ENCODE peak calls at places on chromosomes 7 and 10, in five cellular contexts. P, I, M, Z and F are unnamed samples.

GRCh38 chr7:33845991-33846509 is 59.3 kb upstream of the BMPER start:
- DNase-seq in M (no peak), I (no peak), Z (peak; percentile 31), P (no peak), F (no peak)

GRCh38 chr7:28481131-28481926 is 69.0 kb downstream of the CREB5 start:
- DNase-seq in P (no peak), Z (no peak), M (peak; percentile 8), I (no peak), F (no peak)

GRCh38 chr7:46932656-46933424 is 649.1 kb downstream of the TNS3 start:
- DNase-seq in Z (no peak), P (no peak), I (no peak), M (no peak), F (no peak)

GRCh38 chr10:132192076-132192975 is 5.6 kb downstream of the DPYSL4 start:
- DNase-seq in M (no peak), Z (no peak), I (no peak), P (no peak), F (no peak)

GRCh38 chr10:114375082-114375481 is 29.2 kb downstream of the AFAP1L2 start:
- DNase-seq in I (no peak), Z (no peak), P (no peak), M (no peak), F (no peak)

GRCh38 chr10:112832361-112832878 is 117.6 kb upstream of the TCF7L2 start:
- DNase-seq in P (no peak), I (no peak), M (peak; percentile 77), Z (no peak), F (no peak)

GRCh38 chr7:19094971-19095370 is 22.5 kb downstream of the TWIST1 start:
- DNase-seq in Z (no peak), I (no peak), M (no peak), P (no peak), F (no peak)

GRCh38 chr7:103063895-103064294 is 10.7 kb downstream of the FBXL13 start:
- DNase-seq in Z (no peak), I (no peak), M (no peak), P (no peak), F (no peak)

GRCh38 chr10:511101-511848 is 178.2 kb downstream of the DIP2C start:
- DNase-seq in M (peak; percentile 83), I (peak; percentile 65), Z (peak; percentile 91), P (peak; percentile 96), F (peak; percentile 94)

GRCh38 chr7:129210256-129210988 is 14.4 kb upstream of the AHCYL2 start:
- DNase-seq in M (no peak), P (peak; percentile 88), Z (peak; percentile 71), I (peak; percentile 38), F (peak; percentile 55)

GRCh38 chr7:25636871-25637283 is 408.6 kb upstream of the NPVF start:
- DNase-seq in Z (no peak), I (no peak), P (no peak), M (no peak), F (no peak)

GRCh38 chr10:43105119-43105792 is 28.4 kb downstream of the RET start:
- DNase-seq in M (peak; percentile 39), P (peak; percentile 89), Z (peak; percentile 67), I (peak; percentile 73), F (peak; percentile 52)

GRCh38 chr7:104926189-104926904 is 87.7 kb upstream of the KMT2E start:
- DNase-seq in M (no peak), Z (no peak), I (no peak), P (no peak), F (peak; percentile 55)

GRCh38 chr10:21519981-21520436 is 5.5 kb downstream of the SKIDA1 start:
- DNase-seq in M (no peak), P (no peak), Z (no peak), I (peak; percentile 33), F (peak; percentile 20)

GRCh38 chr7:142196066-142196840 is 61.6 kb downstream of the PRSS58 start:
- DNase-seq in P (no peak), Z (no peak), M (no peak), I (no peak), F (no peak)

GRCh38 chr7:150586778-150587152 is 19.6 kb downstream of the GIMAP4 start:
- DNase-seq in P (no peak), I (no peak), M (no peak), Z (no peak), F (peak; percentile 12)

DNA sequence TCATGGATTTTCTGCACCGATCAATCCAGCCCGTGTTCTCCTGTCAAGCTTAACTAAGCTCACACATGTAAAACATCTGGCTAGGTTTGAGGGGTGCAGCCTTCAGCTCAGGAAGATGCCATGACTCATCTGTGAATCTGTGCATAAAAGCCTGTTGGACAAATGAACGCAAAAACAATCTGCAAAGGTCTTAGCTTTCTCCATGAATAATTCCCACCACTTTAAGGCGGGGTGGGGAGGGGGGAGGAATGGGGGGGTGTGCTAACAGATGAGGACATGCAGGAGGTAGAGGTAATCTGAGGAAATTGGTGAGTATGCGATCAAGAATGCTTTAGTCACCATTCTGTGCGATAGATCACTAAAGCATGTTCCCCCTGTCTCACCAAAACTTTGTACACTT is 4.8 kb downstream of the DOCK4 start:
- DNase-seq in M (no peak), I (no peak), Z (no peak), P (no peak), F (no peak)
- H3K4me1 ChIP-seq in M (no peaks in the 10 kb centered on the region), I (peaks cover 20% of the 10 kb centered on the region), Z (peaks cover 3% of the 10 kb centered on the region), P (peaks cover 17% of the 10 kb centered on the region), F (no peaks in the 10 kb centered on the region)

DNA sequence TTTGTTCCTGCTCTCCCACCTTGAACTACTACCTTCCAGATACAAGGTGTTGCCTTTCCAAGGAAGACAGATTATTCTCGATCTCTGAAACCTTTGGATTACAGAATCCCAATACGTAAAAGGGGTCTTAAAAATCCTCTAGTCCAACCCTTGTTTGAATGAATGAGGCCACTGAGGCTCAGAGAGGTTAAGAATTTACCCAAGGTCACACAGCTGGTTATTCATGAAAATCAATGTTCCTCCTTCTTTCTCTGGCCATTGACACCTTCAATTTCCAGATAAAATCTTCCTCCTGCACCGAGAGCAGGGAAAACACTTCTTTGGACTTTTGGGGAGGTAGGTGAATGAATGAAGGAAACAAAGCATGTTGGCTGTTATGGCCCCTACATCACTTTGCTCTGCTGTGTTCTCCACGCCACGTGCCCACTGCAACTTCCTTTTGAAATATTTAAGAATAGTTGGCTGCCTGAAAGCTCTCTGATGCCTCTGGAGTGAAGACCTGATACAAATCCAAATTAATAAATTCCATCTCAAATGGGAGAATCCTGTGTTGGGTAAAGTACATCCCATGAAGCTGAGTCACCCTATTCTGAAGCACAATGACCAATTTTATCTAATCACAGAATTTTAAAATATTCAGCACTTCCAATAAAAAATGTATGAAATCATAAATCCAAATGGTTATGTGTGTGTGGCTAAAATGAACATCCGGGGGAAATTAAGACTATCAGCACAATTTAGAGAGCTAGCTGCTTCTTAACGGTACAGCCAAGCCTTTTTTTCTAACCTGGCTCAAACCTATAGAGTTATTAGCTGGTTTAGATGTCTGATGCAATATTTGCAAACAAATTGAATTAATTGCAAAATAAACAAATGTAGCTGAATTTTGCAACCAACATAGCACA is 7.3 kb downstream of the SVIL start:
- DNase-seq in I (no peak), Z (no peak), M (no peak), P (no peak), F (no peak)
- H3K4me1 ChIP-seq in I (no peaks in the 10 kb centered on the region), Z (no peaks in the 10 kb centered on the region), M (peaks cover 3% of the 10 kb centered on the region), P (peaks cover 26% of the 10 kb centered on the region), F (peaks cover 6% of the 10 kb centered on the region)

GRCh38 chr7:134740364-134740763 is 39.1 kb upstream of the CALD1 start:
- DNase-seq in Z (no peak), P (no peak), I (no peak), M (no peak), F (no peak)
- H3K4me1 ChIP-seq in Z (no peaks in the 10 kb centered on the region), P (peaks cover 9% of the 10 kb centered on the region), I (no peaks in the 10 kb centered on the region), M (no peaks in the 10 kb centered on the region), F (no peaks in the 10 kb centered on the region)

DNA sequence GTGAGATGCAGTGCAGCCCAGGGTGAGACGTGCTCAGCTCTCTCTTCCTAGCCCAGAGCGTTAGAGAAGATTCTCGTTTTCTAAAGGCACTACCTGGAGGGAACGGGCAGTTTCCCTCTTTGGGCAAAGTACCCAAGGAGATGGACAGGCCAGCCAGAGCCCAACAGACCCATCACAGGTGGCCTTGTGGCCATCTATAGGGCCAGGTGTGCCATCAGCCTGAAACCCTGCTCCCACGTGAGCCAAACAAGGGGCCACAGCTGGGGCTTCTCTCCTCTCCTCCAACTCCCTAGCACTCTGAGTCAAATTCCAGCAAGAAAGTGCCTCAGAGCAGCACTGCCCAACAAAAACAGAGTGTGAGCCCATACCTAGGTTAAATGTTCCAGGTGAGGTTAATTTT is 22.3 kb downstream of the CHST15 start:
- DNase-seq in P (no peak), I (no peak), M (no peak), Z (no peak), F (no peak)
- H3K4me1 ChIP-seq in P (peaks cover 12% of the 10 kb centered on the region), I (no peaks in the 10 kb centered on the region), M (peaks cover 15% of the 10 kb centered on the region), Z (no peaks in the 10 kb centered on the region), F (no peaks in the 10 kb centered on the region)

DNA sequence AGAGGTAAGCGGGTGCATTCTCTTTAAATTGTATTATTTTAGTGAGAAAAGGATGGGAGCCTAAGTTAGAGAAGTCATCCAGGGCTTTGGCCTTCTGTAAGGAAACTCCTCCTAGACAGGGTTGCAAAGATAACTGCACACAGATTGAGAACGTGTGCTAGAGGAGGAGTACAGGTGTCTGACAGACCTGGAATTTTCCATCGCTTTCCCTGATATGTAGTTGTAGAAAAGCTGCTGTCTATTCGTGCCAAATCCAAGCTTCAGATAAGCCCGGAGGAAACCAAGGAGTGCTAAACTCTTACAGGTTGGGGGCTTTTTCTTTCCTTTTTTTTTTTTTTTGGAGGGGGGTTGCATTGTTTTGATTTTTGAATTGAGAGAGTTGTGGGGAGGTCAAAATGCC is 23.1 kb downstream of the LRRC4 start:
- DNase-seq in P (no peak), I (no peak), Z (no peak), M (no peak), F (no peak)
- H3K4me1 ChIP-seq in P (peaks cover 3% of the 10 kb centered on the region), I (peaks cover 10% of the 10 kb centered on the region), Z (peaks cover 8% of the 10 kb centered on the region), M (peaks cover 2% of the 10 kb centered on the region), F (no peaks in the 10 kb centered on the region)

DNA sequence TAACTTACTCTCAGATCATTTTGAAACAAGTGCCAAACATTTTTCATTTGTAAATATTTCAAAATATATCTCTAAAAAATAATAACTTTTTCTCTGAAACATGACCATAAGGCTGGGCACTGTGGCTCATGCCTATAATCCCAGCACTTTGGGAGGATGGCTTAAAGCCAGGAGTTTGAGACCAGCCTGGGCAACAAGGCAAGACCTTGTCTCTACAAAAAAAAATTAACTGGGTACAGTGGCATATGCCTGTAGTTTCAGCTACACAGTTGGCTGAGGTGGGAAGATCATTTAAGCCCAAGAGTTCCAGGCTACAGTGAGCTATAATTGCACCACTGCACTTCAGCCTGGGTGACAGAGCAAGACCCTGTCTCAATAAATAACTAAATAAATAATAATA is 36.4 kb downstream of the USP54 start:
- DNase-seq in I (no peak), M (no peak), P (no peak), Z (no peak), F (no peak)
- H3K4me1 ChIP-seq in I (no peaks in the 10 kb centered on the region), M (no peaks in the 10 kb centered on the region), P (peaks cover 6% of the 10 kb centered on the region), Z (no peaks in the 10 kb centered on the region), F (no peaks in the 10 kb centered on the region)